ENCODE peak calls at places on chromosomes 4 and X, in five cellular contexts. G is GM03348, F is iPS DF 6.9, X is T-helper 2 cell, W is stomach. N is an unnamed sample.
A peak's percentile ranks its signal among the peaks of the same experiment; 100 is the strongest.

GRCh38 chr4:714087-714486 is 8.5 kb downstream of the PCGF3 start:
- DNase-seq in G (no peak), F (no peak), X (no peak), W (no peak), N (no peak)

GRCh38 chr4:113125418-113125817 is 76.0 kb downstream of the ANK2 start:
- DNase-seq in G (no peak), F (no peak), X (no peak), W (no peak), N (no peak)

GRCh38 chr4:168907119-168907698 is 102.8 kb downstream of the CBR4 start:
- DNase-seq in G (peak; percentile 23), F (no peak), X (no peak), W (no peak), N (no peak)

GRCh38 chr4:3157366-3157765 is 82.9 kb downstream of the HTT start:
- DNase-seq in G (no peak), F (no peak), X (no peak), W (no peak), N (no peak)

GRCh38 chr4:184805462-184806245 is 20.1 kb downstream of the ACSL1 start:
- DNase-seq in G (no peak), F (no peak), X (no peak), W (peak; percentile 82), N (no peak)

GRCh38 chr4:794911-795725 is 30.8 kb downstream of the CPLX1 start:
- DNase-seq in G (no peak), F (no peak), X (no peak), W (no peak), N (no peak)

GRCh38 chr4:151658959-151659593 is 101.7 kb downstream of the GATB start:
- DNase-seq in G (peak; percentile 80), F (no peak), X (no peak), W (no peak), N (no peak)

GRCh38 chr4:124515591-124515990 is 196.9 kb downstream of the ANKRD50 start:
- DNase-seq in G (no peak), F (no peak), X (no peak), W (no peak), N (no peak)

GRCh38 chrX:151488677-151489076 is 74.8 kb upstream of the PASD1 start:
- DNase-seq in G (no peak), F (no peak), X (no peak), W (no peak), N (no peak)

GRCh38 chrX:36986231-36986630 is 21.9 kb upstream of the FAM47C start:
- DNase-seq in G (no peak), F (no peak), X (no peak), W (no peak), N (no peak)

GRCh38 chr4:151669990-151670389 is 90.8 kb downstream of the GATB start:
- DNase-seq in G (no peak), F (no peak), X (no peak), W (no peak), N (no peak)

GRCh38 chrX:22399793-22400192 is 127.1 kb downstream of the CBLL2 start:
- DNase-seq in G (no peak), F (no peak), X (no peak), W (no peak), N (no peak)

GRCh38 chr4:16588651-16589050 is 309.8 kb downstream of the LDB2 start:
- DNase-seq in G (no peak), F (no peak), X (no peak), W (no peak), N (no peak)

GRCh38 chrX:6732101-6732500 is 197.2 kb upstream of the VCX3A start:
- DNase-seq in G (no peak), F (no peak), X (no peak), W (no peak), N (no peak)

GRCh38 chr4:78691971-78692814 is 84.0 kb upstream of the BMP2K start:
- DNase-seq in G (no peak), F (no peak), X (no peak), W (no peak), N (no peak)

GRCh38 chr4:153427363-153428071 is 38.6 kb upstream of the TMEM131L start:
- DNase-seq in G (peak; percentile 26), F (no peak), X (no peak), W (no peak), N (no peak)

GRCh38 chrX:87580862-87581261 is 63.3 kb downstream of the KLHL4 start:
- DNase-seq in G (no peak), F (no peak), X (no peak), W (no peak), N (no peak)

GRCh38 chr4:123811763-123812390 is 415.3 kb downstream of the SPRY1 start:
- DNase-seq in G (no peak), F (no peak), X (no peak), W (no peak), N (no peak)

GRCh38 chrX:84339507-84340364 is 151.7 kb upstream of the RPS6KA6 start:
- DNase-seq in G (no peak), F (no peak), X (no peak), W (no peak), N (no peak)

GRCh38 chr4:71404049-71404448 is 65.2 kb downstream of the SLC4A4 start:
- DNase-seq in G (no peak), F (no peak), X (no peak), W (no peak), N (no peak)

GRCh38 chrX:104335765-104336164 is 81.0 kb upstream of the ESX1 start:
- DNase-seq in G (peak; percentile 45), F (no peak), X (no peak), W (no peak), N (no peak)

GRCh38 chr4:177632481-177632880 is 190.2 kb upstream of the AGA start:
- DNase-seq in G (no peak), F (no peak), X (no peak), W (no peak), N (no peak)

GRCh38 chrX:100895365-100896075 is 21.4 kb upstream of the NOX1 start:
- DNase-seq in G (peak; percentile 22), F (peak; percentile 11), X (no peak), W (peak; percentile 33), N (no peak)

GRCh38 chr4:42865572-42866189 is 26.8 kb upstream of the GRXCR1 start:
- DNase-seq in G (peak; percentile 53), F (peak; percentile 35), X (no peak), W (peak; percentile 54), N (no peak)

GRCh38 chrX:120456973-120457372 is 12.1 kb downstream of the LAMP2 start:
- DNase-seq in G (peak; percentile 11), F (no peak), X (no peak), W (no peak), N (no peak)

GRCh38 chr4:181582595-181582994 is 660.6 kb upstream of the TENM3 start:
- DNase-seq in G (no peak), F (no peak), X (no peak), W (no peak), N (no peak)

GRCh38 chrX:3154386-3154991 is 113.2 kb downstream of the ARSF start:
- DNase-seq in G (no peak), F (no peak), X (no peak), W (no peak), N (no peak)

GRCh38 chr4:2412534-2412884 is 5.9 kb downstream of the ZFYVE28 start:
- DNase-seq in G (no peak), F (no peak), X (no peak), W (peak; percentile 40), N (peak; percentile 56)

GRCh38 chr4:74038161-74039064 is at the start of gene CXCL3:
- DNase-seq in G (peak; percentile 83), F (no peak), X (no peak), W (peak; percentile 81), N (no peak)

GRCh38 chr4:10893417-10893816 is 208.8 kb upstream of the CLNK start:
- DNase-seq in G (peak; percentile 6), F (no peak), X (no peak), W (no peak), N (no peak)

GRCh38 chrX:132369650-132370049 is 119.2 kb downstream of the MBNL3 start:
- DNase-seq in G (no peak), F (no peak), X (no peak), W (no peak), N (no peak)

GRCh38 chr4:2830632-2831610 is 12.7 kb upstream of the ADD1 start:
- DNase-seq in G (no peak), F (no peak), X (no peak), W (peak; percentile 20), N (no peak)

GRCh38 chrX:119870626-119871131 is 854 bp downstream of the RNF113A start:
- DNase-seq in G (peak; percentile 29), F (no peak), X (no peak), W (no peak), N (no peak)

GRCh38 chr4:151013491-151013890 is 1.6 kb downstream of the LRBA start:
- DNase-seq in G (no peak), F (no peak), X (no peak), W (no peak), N (no peak)

GRCh38 chrX:132710756-132711155 is 221.9 kb upstream of the MBNL3 start:
- DNase-seq in G (no peak), F (no peak), X (no peak), W (no peak), N (no peak)

GRCh38 chrX:148500428-148501120 is at the start of gene AFF2:
- DNase-seq in G (peak; percentile 60), F (no peak), X (peak; percentile 9), W (peak; percentile 28), N (peak; percentile 17)